ENCODE peak calls at places on chromosomes 5 and 9, in seven cellular contexts. G is H54; D is mucosa of gallbladder; T is fibroblast of the aortic adventitia; A is astrocyte of the hippocampus; W is activated CD8-positive, alpha-beta memory T cell treated with anti-CD3 and anti-CD28 coated beads, Interleukin-2, amount 50 U/mL, for 4 hours; K is AG20443. O is an unnamed sample.

GRCh38 chr9:70475211-70475610 is 60.8 kb upstream of the KLF9 start:
- DNase-seq in G (no peak), D (peak), T (no peak), A (no peak), W (no peak), K (no peak), O (no peak)

GRCh38 chr5:59709833-59710232 is 183.7 kb downstream of the PDE4D start:
- DNase-seq in G (no peak), D (peak), T (peak), A (peak), W (no peak), K (peak), O (no peak)

GRCh38 chr5:117455236-117456233 is 880.9 kb upstream of the SEMA6A start:
- DNase-seq in G (no peak), D (peak), T (no peak), A (no peak), W (no peak), K (peak), O (no peak)

GRCh38 chr9:121921444-121921843 is 171.7 kb downstream of the TTLL11 start:
- DNase-seq in G (no peak), D (no peak), T (no peak), A (no peak), W (no peak), K (no peak), O (no peak)

GRCh38 chr9:111483862-111484563 is at the start of gene ECPAS:
- DNase-seq in G (peak), D (peak), T (peak), A (peak), W (peak), K (peak), O (peak)

GRCh38 chr5:72067682-72068470 is 39.4 kb upstream of the MAP1B start:
- DNase-seq in G (peak), D (no peak), T (peak), A (peak), W (no peak), K (peak), O (no peak)

GRCh38 chr5:96595300-96596090 is 66.7 kb upstream of the CAST start:
- DNase-seq in G (no peak), D (no peak), T (peak), A (no peak), W (no peak), K (no peak), O (no peak)

GRCh38 chr9:85302860-85303779 is 438.6 kb downstream of the AGTPBP1 start:
- DNase-seq in G (no peak), D (no peak), T (no peak), A (no peak), W (no peak), K (no peak), O (no peak)

GRCh38 chr9:75588808-75589207 is 301.7 kb upstream of the PCSK5 start:
- DNase-seq in G (no peak), D (no peak), T (no peak), A (no peak), W (no peak), K (no peak), O (no peak)

GRCh38 chr5:64532657-64533056 is 26.8 kb downstream of the RGS7BP start:
- DNase-seq in G (no peak), D (no peak), T (no peak), A (peak), W (no peak), K (peak), O (no peak)

GRCh38 chr5:40277161-40277906 is 402.4 kb upstream of the PTGER4 start:
- DNase-seq in G (no peak), D (no peak), T (no peak), A (no peak), W (no peak), K (no peak), O (no peak)

GRCh38 chr9:90801507-90802289 is at the start of gene SYK:
- DNase-seq in G (no peak), D (peak), T (no peak), A (peak), W (no peak), K (no peak), O (no peak)

GRCh38 chr5:111584651-111585050 is 72.3 kb upstream of the STARD4 start:
- DNase-seq in G (peak), D (peak), T (peak), A (peak), W (no peak), K (peak), O (no peak)

GRCh38 chr5:91443761-91444467 is 60.8 kb upstream of the ARRDC3 start:
- DNase-seq in G (no peak), D (no peak), T (no peak), A (peak), W (no peak), K (no peak), O (no peak)

GRCh38 chr5:39520232-39520572 is 95.4 kb upstream of the DAB2 start:
- DNase-seq in G (no peak), D (no peak), T (peak), A (peak), W (no peak), K (peak), O (no peak)

GRCh38 chr9:134553061-134553891 is 88.3 kb upstream of the COL5A1 start:
- DNase-seq in G (no peak), D (no peak), T (no peak), A (no peak), W (no peak), K (no peak), O (no peak)

GRCh38 chr5:6464441-6464840 is 15.8 kb downstream of the UBE2QL1 start:
- DNase-seq in G (no peak), D (no peak), T (no peak), A (no peak), W (no peak), K (no peak), O (no peak)

GRCh38 chr5:73663161-73663859 is 37.3 kb downstream of the ARHGEF28 start:
- DNase-seq in G (no peak), D (no peak), T (no peak), A (no peak), W (no peak), K (no peak), O (no peak)

GRCh38 chr5:154508114-154508513 is 30.1 kb upstream of the HAND1 start:
- DNase-seq in G (no peak), D (no peak), T (no peak), A (no peak), W (no peak), K (no peak), O (no peak)

GRCh38 chr9:20990867-20991266 is 40.6 kb downstream of the HACD4 start:
- DNase-seq in G (no peak), D (peak), T (no peak), A (no peak), W (no peak), K (no peak), O (no peak)

GRCh38 chr9:4211806-4212205 is 88.1 kb downstream of the GLIS3 start:
- DNase-seq in G (no peak), D (no peak), T (no peak), A (no peak), W (no peak), K (no peak), O (no peak)

GRCh38 chr5:172830876-172831662 is 3.0 kb upstream of the ERGIC1 start:
- DNase-seq in G (no peak), D (no peak), T (peak), A (peak), W (no peak), K (peak), O (no peak)

GRCh38 chr5:140000332-140000731 is 42.8 kb downstream of the NRG2 start:
- DNase-seq in G (no peak), D (no peak), T (no peak), A (no peak), W (no peak), K (no peak), O (no peak)

GRCh38 chr9:105069285-105070065 is 141.5 kb upstream of the ABCA1 start:
- DNase-seq in G (no peak), D (no peak), T (no peak), A (no peak), W (no peak), K (no peak), O (no peak)

GRCh38 chr5:137085206-137085605 is 413.9 kb downstream of the SPOCK1 start:
- DNase-seq in G (no peak), D (no peak), T (no peak), A (no peak), W (no peak), K (no peak), O (no peak)

GRCh38 chr9:84371737-84372136 is 31.2 kb upstream of the SLC28A3 start:
- DNase-seq in G (peak), D (no peak), T (peak), A (peak), W (no peak), K (peak), O (no peak)

O was measured in GM18507.